ENCODE peak calls at places on chromosome 1, in four cellular contexts. R, X, S and L are unnamed samples.
A peak's percentile ranks its signal among the peaks of the same experiment; 100 is the strongest.

GRCh38 chr1:227654858-227655752 is 80.0 kb downstream of the JMJD4 start:
- DNase-seq in R (no peak), X (no peak), S (no peak), L (peak; percentile 23)

GRCh38 chr1:7229696-7230095 is 444.4 kb downstream of the CAMTA1 start:
- DNase-seq in R (no peak), X (no peak), S (no peak), L (no peak)

GRCh38 chr1:211378844-211379243 is 52.2 kb downstream of the TRAF5 start:
- DNase-seq in R (no peak), X (no peak), S (no peak), L (peak; percentile 67)

GRCh38 chr1:10387611-10388386 is 11.1 kb upstream of the PGD start:
- DNase-seq in R (no peak), X (no peak), S (peak; percentile 30), L (peak; percentile 55)

GRCh38 chr1:237124856-237125462 is 83.0 kb downstream of the RYR2 start:
- DNase-seq in R (no peak), X (no peak), S (no peak), L (peak; percentile 66)

GRCh38 chr1:201032408-201032807 is 8.9 kb upstream of the KIF21B start:
- DNase-seq in R (no peak), X (no peak), S (no peak), L (no peak)

GRCh38 chr1:173122958-173123852 is 72.5 kb upstream of the TNFSF18 start:
- DNase-seq in R (no peak), X (no peak), S (peak; percentile 78), L (peak; percentile 76)

GRCh38 chr1:207034208-207034607 is 1.7 kb upstream of the C1orf116 start:
- DNase-seq in R (no peak), X (no peak), S (no peak), L (no peak)

GRCh38 chr1:224438989-224439388 is 4.4 kb upstream of the WDR26 start:
- DNase-seq in R (no peak), X (no peak), S (no peak), L (peak; percentile 19)

GRCh38 chr1:169914534-169914933 is 20.8 kb upstream of the SCYL3 start:
- DNase-seq in R (no peak), X (no peak), S (no peak), L (no peak)

GRCh38 chr1:68254667-68255226 is 22.4 kb upstream of the WLS start:
- DNase-seq in R (no peak), X (no peak), S (no peak), L (no peak)

GRCh38 chr1:217088521-217089221 is 365.4 kb upstream of the ESRRG start:
- DNase-seq in R (no peak), X (no peak), S (no peak), L (peak; percentile 39)

GRCh38 chr1:225691377-225691776 is 38.5 kb upstream of the ENAH start:
- DNase-seq in R (no peak), X (no peak), S (no peak), L (no peak)

GRCh38 chr1:21490774-21491482 is 18.3 kb upstream of the ALPL start:
- DNase-seq in R (peak; percentile 7), X (peak; percentile 23), S (no peak), L (peak; percentile 78)

GRCh38 chr1:213103377-213104306 is 52.6 kb downstream of the RPS6KC1 start:
- DNase-seq in R (no peak), X (no peak), S (no peak), L (no peak)

GRCh38 chr1:230868736-230869385 is 540 bp upstream of the C1orf198 start:
- DNase-seq in R (peak; percentile 38), X (peak; percentile 6), S (peak; percentile 49), L (peak; percentile 82)

GRCh38 chr1:29029652-29030051 is 94.1 kb downstream of the TMEM200B start:
- DNase-seq in R (no peak), X (no peak), S (no peak), L (no peak)

GRCh38 chr1:57300186-57300585 is 123.7 kb downstream of the DAB1 start:
- DNase-seq in R (no peak), X (no peak), S (no peak), L (peak; percentile 72)

GRCh38 chr1:181117648-181118449 is 29.3 kb downstream of the IER5 start:
- DNase-seq in R (peak; percentile 53), X (no peak), S (no peak), L (peak; percentile 92)

GRCh38 chr1:102099916-102100315 is 103.2 kb upstream of the OLFM3 start:
- DNase-seq in R (no peak), X (no peak), S (no peak), L (no peak)

GRCh38 chr1:60527567-60527966 is 454.0 kb upstream of the C1orf87 start:
- DNase-seq in R (no peak), X (no peak), S (no peak), L (no peak)

GRCh38 chr1:100883963-100884362 is 10.7 kb downstream of the EXTL2 start:
- DNase-seq in R (no peak), X (no peak), S (no peak), L (no peak)

GRCh38 chr1:233707153-233707905 is 93.4 kb downstream of the KCNK1 start:
- DNase-seq in R (no peak), X (no peak), S (peak; percentile 42), L (no peak)

GRCh38 chr1:23530089-23530749 is 814 bp downstream of the E2F2 start:
- DNase-seq in R (no peak), X (peak; percentile 38), S (no peak), L (no peak)

GRCh38 chr1:234497589-234497988 is 18.6 kb upstream of the TARBP1 start:
- DNase-seq in R (no peak), X (no peak), S (no peak), L (no peak)

GRCh38 chr1:155068599-155068998 is 5.1 kb downstream of the EFNA4 start:
- DNase-seq in R (no peak), X (no peak), S (no peak), L (no peak)

GRCh38 chr1:219897914-219898313 is 30.4 kb downstream of the SLC30A10 start:
- DNase-seq in R (no peak), X (no peak), S (no peak), L (no peak)